ENCODE peak calls at places on chromosome 1, in seven cellular contexts. Y is breast epithelium, Q is left lung, E is tibial nerve, R is HCT116, J is body of pancreas, I is heart left ventricle. X is an unnamed sample. For H3K4me1, the result is how much of the 10 kb centered on the place peaks cover.

GRCh38 chr1:38061290-38061689 is 14.7 kb upstream of the POU3F1 start:
- DNase-seq in Y (no peak), Q (no peak), E (no peak), R (no peak), J (no peak), I (no peak), X (no peak)

GRCh38 chr1:11341881-11342552 is 69.0 kb downstream of the UBIAD1 start:
- DNase-seq in Y (no peak), Q (no peak), E (no peak), R (no peak), J (no peak), I (no peak), X (no peak)

GRCh38 chr1:67908260-67908936 is 75.1 kb upstream of the GNG12 start:
- DNase-seq in Y (no peak), Q (no peak), E (no peak), R (no peak), J (no peak), I (no peak), X (no peak)

GRCh38 chr1:66242646-66243547 is 291.1 kb upstream of the SGIP1 start:
- DNase-seq in Y (peak), Q (peak), E (peak), R (peak), J (peak), I (peak), X (peak)

GRCh38 chr1:24641646-24642151 is 1.4 kb upstream of the SRRM1 start:
- DNase-seq in Y (no peak), Q (peak), E (no peak), R (no peak), J (peak), I (peak), X (peak)

GRCh38 chr1:27668808-27669723 is 2.9 kb downstream of the IFI6 start:
- DNase-seq in Y (peak), Q (peak), E (peak), R (no peak), J (peak), I (peak), X (peak)

GRCh38 chr1:109793486-109794318 is 30.0 kb upstream of the EPS8L3 start:
- DNase-seq in Y (peak), Q (no peak), E (no peak), R (peak), J (no peak), I (peak), X (no peak)

GRCh38 chr1:23483327-23484252 is at the start of gene ASAP3:
- DNase-seq in Y (no peak), Q (peak), E (no peak), R (no peak), J (peak), I (peak), X (peak)

GRCh38 chr1:19750101-19750881 is 49.4 kb downstream of the TMCO4 start:
- DNase-seq in Y (no peak), Q (no peak), E (no peak), R (no peak), J (no peak), I (no peak), X (no peak)

GRCh38 chr1:209999005-209999404 is 61.0 kb downstream of the SYT14 start:
- DNase-seq in Y (no peak), Q (no peak), E (no peak), R (no peak), J (no peak), I (no peak), X (no peak)

GRCh38 chr1:243837907-243838546 is 12.0 kb downstream of the AKT3 start:
- DNase-seq in Y (no peak), Q (no peak), E (no peak), R (no peak), J (no peak), I (no peak), X (no peak)

GRCh38 chr1:232553050-232553754 is 76.7 kb downstream of the SIPA1L2 start:
- DNase-seq in Y (no peak), Q (no peak), E (no peak), R (no peak), J (peak), I (peak), X (no peak)

GRCh38 chr1:212981571-212982328 is 31.4 kb downstream of the VASH2 start:
- DNase-seq in Y (no peak), Q (no peak), E (no peak), R (no peak), J (no peak), I (no peak), X (no peak)

GRCh38 chr1:200027264-200027823 is at the start of gene NR5A2:
- DNase-seq in Y (no peak), Q (no peak), E (no peak), R (no peak), J (no peak), I (no peak), X (no peak)

GRCh38 chr1:226732856-226733291 is 6.2 kb downstream of the ITPKB start:
- DNase-seq in Y (no peak), Q (no peak), E (no peak), R (no peak), J (no peak), I (no peak), X (no peak)

GRCh38 chr1:33364578-33364945 is 43.7 kb upstream of the A3GALT2 start:
- DNase-seq in Y (no peak), Q (no peak), E (no peak), R (no peak), J (no peak), I (no peak), X (no peak)

GRCh38 chr1:18351735-18352134 is 129.0 kb upstream of the KLHDC7A start:
- DNase-seq in Y (no peak), Q (no peak), E (no peak), R (no peak), J (no peak), I (no peak), X (no peak)

GRCh38 chr1:18725231-18725895 is 94.7 kb downstream of the PAX7 start:
- DNase-seq in Y (no peak), Q (no peak), E (no peak), R (no peak), J (no peak), I (no peak), X (no peak)

GRCh38 chr1:90562892-90563291 is 154.2 kb downstream of the BARHL2 start:
- DNase-seq in Y (no peak), Q (no peak), E (no peak), R (no peak), J (no peak), I (no peak), X (no peak)

GRCh38 chr1:2547210-2548067 is 8.7 kb upstream of the TNFRSF14 start:
- DNase-seq in Y (no peak), Q (no peak), E (peak), R (no peak), J (no peak), I (peak), X (no peak)

GRCh38 chr1:6143392-6143791 is 36.7 kb downstream of the CHD5 start:
- DNase-seq in Y (no peak), Q (no peak), E (no peak), R (no peak), J (no peak), I (no peak), X (no peak)

GRCh38 chr1:31944205-31945089 is 6.3 kb upstream of the PTP4A2 start:
- DNase-seq in Y (peak), Q (peak), E (peak), R (peak), J (peak), I (peak), X (peak)

GRCh38 chr1:25905680-25906643 is at the start of gene STMN1:
- DNase-seq in Y (peak), Q (peak), E (peak), R (peak), J (peak), I (peak), X (peak)

GRCh38 chr1:81410919-81411318 is 389.8 kb upstream of the ADGRL2 start:
- DNase-seq in Y (no peak), Q (no peak), E (no peak), R (no peak), J (no peak), I (no peak), X (no peak)

GRCh38 chr1:244545511-244545910 is 84.4 kb downstream of the CATSPERE start:
- DNase-seq in Y (no peak), Q (no peak), E (no peak), R (no peak), J (no peak), I (no peak), X (no peak)

GRCh38 chr1:95095833-95096217 is 21.3 kb upstream of the TLCD4 start:
- DNase-seq in Y (no peak), Q (no peak), E (no peak), R (no peak), J (no peak), I (no peak), X (no peak)

GRCh38 chr1:223216074-223216473 is 73.0 kb upstream of the TLR5 start:
- DNase-seq in Y (no peak), Q (no peak), E (no peak), R (no peak), J (no peak), I (no peak), X (no peak)

GRCh38 chr1:7671146-7671465 is 100.0 kb upstream of the VAMP3 start:
- DNase-seq in Y (no peak), Q (no peak), E (no peak), R (no peak), J (no peak), I (no peak), X (no peak)

GRCh38 chr1:86852737-86853408 is 61.1 kb downstream of the SELENOF start:
- DNase-seq in Y (no peak), Q (no peak), E (no peak), R (no peak), J (no peak), I (no peak), X (no peak)

GRCh38 chr1:17141441-17142197 is 22.4 kb upstream of the PADI2 start:
- DNase-seq in Y (no peak), Q (no peak), E (no peak), R (no peak), J (no peak), I (no peak), X (no peak)
- H3K4me1 ChIP-seq in Y (under half), Q (under half), E (under half), R (under half), J (under half), I (under half), X (under half)

GRCh38 chr1:179575497-179576314 is at the start of gene NPHS2:
- DNase-seq in Y (no peak), Q (no peak), E (no peak), R (no peak), J (no peak), I (no peak), X (no peak)

GRCh38 chr1:179576509-179576908 is 761 bp upstream of the NPHS2 start:
- DNase-seq in Y (no peak), Q (no peak), E (no peak), R (no peak), J (no peak), I (no peak), X (no peak)
- H3K27ac ChIP-seq in Y (no peak), Q (no peak), E (no peak), R (no peak), J (no peak), I (no peak), X (no peak)

GRCh38 chr1:15579683-15580047 is 5.2 kb downstream of the AGMAT start:
- DNase-seq in Y (no peak), Q (no peak), E (no peak), R (no peak), J (no peak), I (no peak), X (peak)
- H3K4me1 ChIP-seq in Y (under half), Q (under half), E (under half), R (under half), J (under half), I (under half), X (under half)

DNA sequence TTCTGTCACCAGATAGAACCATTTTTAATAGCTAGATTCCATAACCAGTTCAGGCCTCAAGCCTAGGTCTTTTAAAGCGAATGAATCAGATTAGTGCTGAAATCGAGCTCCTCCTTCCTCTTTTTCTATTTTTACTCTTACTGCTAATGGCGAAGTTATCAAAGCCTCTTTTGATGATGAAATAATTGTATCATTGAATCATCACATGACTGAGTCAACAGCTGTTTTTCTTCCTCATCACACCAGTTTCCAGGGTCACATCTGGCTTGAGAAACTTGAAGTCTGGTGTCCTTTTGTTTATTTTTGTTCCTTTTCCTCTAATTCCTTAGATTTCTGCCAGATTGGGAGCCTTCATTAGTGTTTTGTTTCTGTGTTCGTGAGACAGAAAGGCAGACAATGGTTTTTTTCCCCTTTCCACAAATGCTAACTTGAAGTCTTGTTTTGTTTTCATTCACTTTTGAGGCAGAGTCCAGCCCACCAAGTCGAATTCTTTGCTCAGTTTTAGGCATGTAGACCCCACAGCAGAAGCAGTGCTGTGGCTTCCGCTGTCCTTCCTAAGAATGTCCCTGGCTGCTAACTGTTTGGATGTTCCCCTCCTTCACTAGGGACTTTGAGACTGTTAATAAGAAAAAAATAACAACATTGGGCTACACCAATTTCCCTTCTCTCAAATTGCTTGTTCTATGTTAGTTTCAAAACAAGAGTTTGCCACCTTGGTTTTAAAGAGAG is 51.9 kb upstream of the FMOD start:
- DNase-seq in Y (no peak), Q (no peak), E (peak), R (no peak), J (no peak), I (no peak), X (no peak)
- H3K27ac ChIP-seq in Y (peak), Q (peak), E (peak), R (no peak), J (peak), I (peak), X (peak)

GRCh38 chr1:75655931-75656330 is 45.0 kb upstream of the SLC44A5 start:
- DNase-seq in Y (no peak), Q (no peak), E (no peak), R (no peak), J (no peak), I (no peak), X (no peak)
- H3K4me1 ChIP-seq in Y (under half), Q (under half), E (under half), R (under half), J (under half), I (under half), X (under half)

GRCh38 chr1:9815150-9815549 is 8.6 kb downstream of the CLSTN1 start:
- DNase-seq in Y (no peak), Q (no peak), E (no peak), R (no peak), J (no peak), I (no peak), X (no peak)
- H3K27ac ChIP-seq in Y (no peak), Q (no peak), E (no peak), R (no peak), J (peak), I (no peak), X (no peak)

DNA sequence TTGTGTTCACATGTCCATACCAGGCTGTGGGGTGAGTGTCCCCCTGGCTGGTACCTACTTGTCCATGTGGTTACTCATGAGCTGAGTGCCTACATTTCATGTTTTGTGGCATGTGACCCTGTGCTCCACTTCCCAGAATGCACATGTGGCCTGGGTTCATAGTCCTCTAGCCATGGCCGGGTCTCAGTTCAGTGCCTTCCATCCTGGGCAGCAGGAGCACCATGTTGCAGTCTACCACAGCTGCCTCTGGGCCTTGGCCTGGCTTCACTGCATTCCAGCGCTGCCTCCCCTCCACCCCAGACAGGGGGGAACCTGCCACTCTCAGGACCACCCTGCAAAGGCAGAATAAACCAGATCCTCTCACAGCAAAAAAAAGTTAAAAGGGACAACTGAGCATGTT is 5.5 kb downstream of the CEPT1 start:
- DNase-seq in Y (no peak), Q (no peak), E (no peak), R (no peak), J (no peak), I (no peak), X (no peak)
- H3K4me1 ChIP-seq in Y (under half), Q (half or more), E (under half), R (under half), J (under half), I (under half), X (under half)

DNA sequence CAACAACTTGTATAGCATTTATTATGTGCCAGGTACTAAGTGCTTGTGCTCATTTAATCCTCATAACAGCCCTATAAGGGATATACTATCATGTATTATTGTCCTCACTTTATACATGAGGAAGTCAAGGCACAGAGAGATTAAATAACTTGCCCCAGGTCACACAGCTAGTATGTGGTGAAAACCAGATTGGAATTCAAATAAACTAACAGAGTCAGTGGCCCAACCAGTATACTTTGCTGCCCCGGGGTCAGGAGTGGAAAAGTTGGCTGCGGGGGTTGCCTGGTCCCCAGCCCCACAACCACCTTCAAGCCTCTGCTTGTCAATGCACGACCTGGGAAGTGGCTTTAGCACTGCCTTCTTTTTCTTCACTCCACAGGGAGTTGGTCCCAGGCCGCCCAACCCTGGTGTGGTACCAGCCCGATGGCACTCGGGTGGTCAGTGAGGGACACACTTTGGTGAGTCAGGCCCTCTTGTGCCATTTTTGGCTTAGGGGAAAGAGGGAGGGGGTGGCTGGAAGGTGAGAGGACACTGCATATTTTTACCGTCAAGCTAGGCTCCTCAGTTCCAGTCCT is 2.5 kb downstream of the ADAM15 start:
- DNase-seq in Y (no peak), Q (no peak), E (no peak), R (no peak), J (no peak), I (no peak), X (no peak)
- H3K27ac ChIP-seq in Y (no peak), Q (peak), E (no peak), R (no peak), J (no peak), I (peak), X (no peak)

GRCh38 chr1:96804649-96805048 is 83.1 kb downstream of the PTBP2 start:
- DNase-seq in Y (no peak), Q (no peak), E (no peak), R (no peak), J (no peak), I (no peak), X (no peak)
- H3K4me1 ChIP-seq in Y (under half), Q (under half), E (under half), R (under half), J (under half), I (under half), X (under half)

GRCh38 chr1:21089711-21090110 is 87.0 kb downstream of the EIF4G3 start:
- DNase-seq in Y (no peak), Q (no peak), E (no peak), R (no peak), J (no peak), I (no peak), X (no peak)
- H3K27ac ChIP-seq in Y (no peak), Q (peak), E (no peak), R (no peak), J (no peak), I (no peak), X (no peak)

X was measured in aorta.